ENCODE peak calls at places on chromosomes 1 and 21, in seven cellular contexts. U is CD8-positive, alpha-beta T cell; S is uterus; Q is cardiac muscle cell; L is fibroblast of lung; B is fibroblast of pulmonary artery; I is tibial nerve. K is an unnamed sample.

GRCh38 chr1:198845851-198846250 is 207.0 kb downstream of the PTPRC start:
- DNase-seq in U (no peak), S (no peak), Q (no peak), L (peak), B (no peak), I (no peak), K (no peak)

GRCh38 chr1:201634261-201634660 is 95.3 kb downstream of the NAV1 start:
- DNase-seq in U (no peak), S (no peak), Q (peak), L (peak), B (peak), I (no peak), K (no peak)

GRCh38 chr1:227961651-227962050 is 13.9 kb upstream of the WNT9A start:
- DNase-seq in U (no peak), S (no peak), Q (no peak), L (no peak), B (no peak), I (no peak), K (no peak)

GRCh38 chr1:16430598-16430997 is 6.6 kb downstream of the SPATA21 start:
- DNase-seq in U (no peak), S (no peak), Q (peak), L (no peak), B (peak), I (no peak), K (no peak)

GRCh38 chr1:247375747-247376146 is 40.2 kb upstream of the NLRP3 start:
- DNase-seq in U (no peak), S (no peak), Q (no peak), L (no peak), B (no peak), I (no peak), K (no peak)

GRCh38 chr1:228493141-228494043 is 6.2 kb downstream of the RNF187 start:
- DNase-seq in U (no peak), S (no peak), Q (no peak), L (no peak), B (no peak), I (no peak), K (no peak)

GRCh38 chr1:89363638-89364536 is at the start of gene GBP6:
- DNase-seq in U (no peak), S (no peak), Q (peak), L (peak), B (no peak), I (no peak), K (no peak)

GRCh38 chr1:167197692-167198091 is 23.0 kb upstream of the POU2F1 start:
- DNase-seq in U (no peak), S (no peak), Q (no peak), L (no peak), B (no peak), I (no peak), K (no peak)

GRCh38 chr1:40268211-40268610 is 10.2 kb downstream of the ZMPSTE24 start:
- DNase-seq in U (no peak), S (no peak), Q (no peak), L (no peak), B (no peak), I (no peak), K (no peak)

GRCh38 chr1:97308131-97308530 is 586.5 kb downstream of the PTBP2 start:
- DNase-seq in U (no peak), S (no peak), Q (peak), L (peak), B (peak), I (no peak), K (peak)

GRCh38 chr1:10924030-10924429 is 88.4 kb upstream of the TARDBP start:
- DNase-seq in U (no peak), S (no peak), Q (no peak), L (no peak), B (no peak), I (no peak), K (no peak)

GRCh38 chr21:37536616-37537278 is 170.2 kb downstream of the DYRK1A start:
- DNase-seq in U (no peak), S (no peak), Q (peak), L (no peak), B (peak), I (no peak), K (no peak)

GRCh38 chr1:156128749-156129682 is 14.5 kb downstream of the LMNA start:
- DNase-seq in U (no peak), S (peak), Q (peak), L (peak), B (peak), I (peak), K (peak)

GRCh38 chr1:46520063-46520911 is 30.7 kb downstream of the DMBX1 start:
- DNase-seq in U (no peak), S (no peak), Q (peak), L (peak), B (peak), I (no peak), K (peak)

GRCh38 chr1:232589809-232590741 is 39.9 kb downstream of the SIPA1L2 start:
- DNase-seq in U (no peak), S (no peak), Q (peak), L (no peak), B (peak), I (no peak), K (no peak)

GRCh38 chr1:48415050-48415449 is 57.0 kb downstream of the SPATA6 start:
- DNase-seq in U (no peak), S (no peak), Q (no peak), L (no peak), B (no peak), I (no peak), K (no peak)

GRCh38 chr1:208203848-208204609 is 40.2 kb downstream of the PLXNA2 start:
- DNase-seq in U (no peak), S (no peak), Q (peak), L (peak), B (peak), I (no peak), K (no peak)

GRCh38 chr21:34698270-34699015 is 29.6 kb downstream of the CLIC6 start:
- DNase-seq in U (no peak), S (no peak), Q (no peak), L (peak), B (no peak), I (no peak), K (no peak)

GRCh38 chr1:207461649-207462048 is 7.5 kb downstream of the CR2 start:
- DNase-seq in U (no peak), S (no peak), Q (no peak), L (no peak), B (no peak), I (no peak), K (no peak)

GRCh38 chr1:153697873-153698647 is 19.6 kb downstream of the NPR1 start:
- DNase-seq in U (no peak), S (peak), Q (peak), L (peak), B (peak), I (peak), K (no peak)

GRCh38 chr1:119330062-119330939 is 38.3 kb upstream of the HAO2 start:
- DNase-seq in U (no peak), S (no peak), Q (no peak), L (peak), B (no peak), I (no peak), K (peak)

GRCh38 chr1:119329521-119329920 is 39.1 kb upstream of the HAO2 start:
- DNase-seq in U (no peak), S (no peak), Q (no peak), L (no peak), B (no peak), I (no peak), K (no peak)

GRCh38 chr1:119327066-119327435 is 41.5 kb upstream of the HAO2 start:
- DNase-seq in U (no peak), S (no peak), Q (no peak), L (peak), B (no peak), I (no peak), K (no peak)

GRCh38 chr1:119326251-119326650 is 42.3 kb upstream of the HAO2 start:
- DNase-seq in U (no peak), S (no peak), Q (no peak), L (no peak), B (no peak), I (no peak), K (no peak)

DNA sequence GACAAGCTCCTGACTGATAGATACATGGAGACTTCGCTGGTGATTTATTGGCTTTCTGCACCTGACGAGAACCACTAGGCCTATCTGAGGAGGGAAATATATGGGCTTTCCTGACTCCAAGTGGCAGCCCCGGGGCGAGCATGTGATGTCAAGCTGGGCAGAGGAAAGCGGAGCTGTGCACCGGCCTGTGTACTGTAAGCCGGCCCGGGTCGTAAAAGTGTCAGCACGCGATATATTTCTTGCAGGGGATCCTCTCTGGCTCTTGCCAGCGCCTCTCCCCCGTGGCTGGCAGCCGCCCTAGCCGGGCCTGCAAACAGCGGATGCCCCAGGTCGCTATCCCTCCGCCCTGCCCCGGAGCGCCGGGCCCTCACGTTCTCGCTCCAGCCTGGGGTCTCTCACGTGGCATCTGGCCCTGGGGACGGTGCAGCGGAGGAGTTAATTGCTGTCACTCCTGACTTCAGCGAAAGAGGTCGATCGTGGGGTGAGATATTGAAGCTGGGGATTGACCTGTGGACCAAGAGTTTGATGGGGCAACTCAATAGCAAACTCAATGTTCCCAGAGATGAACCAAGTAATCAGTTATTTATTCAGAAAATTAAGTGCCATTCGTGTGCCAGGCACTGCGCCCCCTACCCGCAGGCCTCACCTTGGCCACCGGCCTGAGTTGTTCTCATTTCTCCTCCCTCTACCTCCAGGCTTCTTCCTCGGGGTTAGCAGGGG is 41.0 kb upstream of the HAO2 start:
- DNase-seq in U (peak), S (peak), Q (peak), L (peak), B (peak), I (no peak), K (peak)
- TF ChIP-seq CTCF in U (peak), S (no peak), Q (peak), L (peak), B (peak), I (peak), K (peak)

GRCh38 chr1:67399594-67399993 is 30.6 kb downstream of the SERBP1 start:
- DNase-seq in U (no peak), S (no peak), Q (no peak), L (no peak), B (no peak), I (no peak), K (no peak)

GRCh38 chr1:67404212-67404620 is 26.0 kb downstream of the SERBP1 start:
- DNase-seq in U (no peak), S (no peak), Q (no peak), L (peak), B (peak), I (no peak), K (no peak)

GRCh38 chr1:67405473-67406245 is 24.5 kb downstream of the SERBP1 start:
- DNase-seq in U (no peak), S (no peak), Q (no peak), L (no peak), B (no peak), I (no peak), K (no peak)

GRCh38 chr1:67401443-67401842 is 28.8 kb downstream of the SERBP1 start:
- DNase-seq in U (no peak), S (no peak), Q (no peak), L (no peak), B (no peak), I (no peak), K (no peak)
- H3K4me3 ChIP-seq in U (no peak), S (no peak), Q (no peak), L (no peak), B (no peak), I (no peak), K (no peak)

DNA sequence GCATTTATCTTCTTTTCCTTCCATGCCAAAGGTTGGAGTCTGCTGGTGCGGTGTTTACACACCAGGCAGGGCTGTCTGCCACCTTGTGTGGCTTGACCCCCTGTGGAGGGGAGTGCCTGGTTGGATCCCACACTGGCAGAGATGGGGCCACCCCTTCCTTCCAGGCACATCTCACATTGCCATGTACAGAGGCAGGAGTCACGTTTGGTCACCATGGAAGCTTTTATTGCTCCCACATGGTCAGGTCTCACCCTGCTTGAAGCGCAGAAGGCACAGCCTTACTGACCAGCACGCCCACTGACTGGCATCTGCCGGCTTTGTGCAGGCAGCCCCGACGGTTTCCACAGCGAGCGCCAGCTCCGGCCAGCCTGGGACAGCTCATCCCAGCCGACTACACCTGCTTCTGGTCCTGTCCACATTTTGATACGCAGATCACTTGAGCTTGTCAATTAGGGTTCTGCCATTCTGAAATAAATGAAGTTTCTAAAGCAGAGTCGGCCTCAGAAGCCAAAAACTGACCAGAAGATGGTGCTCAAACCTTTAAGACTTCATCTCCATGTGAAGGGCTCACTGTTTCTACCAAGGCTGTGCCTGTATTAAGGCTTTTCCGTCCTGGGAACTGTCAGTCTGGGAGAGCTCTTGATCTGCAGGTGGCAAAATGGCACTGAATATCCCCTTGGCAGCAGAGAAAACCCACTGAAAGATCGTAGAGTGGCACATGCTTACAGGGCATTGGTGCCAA is 35.6 kb upstream of the EPHA8 start:
- DNase-seq in U (no peak), S (no peak), Q (peak), L (no peak), B (peak), I (no peak), K (no peak)
- TF ChIP-seq CTCF in U (no peak), S (peak), Q (no peak), L (peak), B (no peak), I (no peak), K (peak)

GRCh38 chr1:43121251-43121650 is 50.8 kb downstream of the EBNA1BP2 start:
- DNase-seq in U (no peak), S (no peak), Q (no peak), L (no peak), B (no peak), I (no peak), K (no peak)
- H3K4me3 ChIP-seq in U (no peak), S (no peak), Q (peak), L (no peak), B (no peak), I (no peak), K (no peak)

DNA sequence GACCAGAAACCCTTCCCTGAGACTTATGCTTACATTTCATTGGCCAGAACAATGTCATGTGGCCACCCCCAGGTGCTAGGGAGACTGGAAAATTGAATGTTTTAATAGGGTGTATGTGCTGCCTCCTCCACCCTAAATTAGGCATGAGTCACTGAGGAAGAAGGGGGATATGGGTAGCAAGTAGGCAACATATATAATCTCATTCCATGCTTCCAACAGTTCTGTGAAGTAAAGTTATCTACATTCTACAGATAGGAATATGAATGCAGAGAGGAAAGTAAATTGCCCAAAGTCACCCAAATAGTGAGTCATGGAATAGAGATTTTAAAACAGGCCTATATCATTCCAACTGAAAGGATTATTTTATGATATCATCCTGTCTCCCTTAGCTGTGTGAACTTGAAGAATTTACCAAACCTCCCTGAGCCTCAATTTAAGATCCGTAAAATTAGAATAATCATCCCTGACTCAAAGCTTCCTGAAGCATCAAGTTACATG is 168.6 kb upstream of the FGGY start:
- DNase-seq in U (no peak), S (no peak), Q (peak), L (peak), B (peak), I (no peak), K (peak)
- TF ChIP-seq CTCF in U (no peak), S (no peak), Q (no peak), L (no peak), B (no peak), I (no peak), K (no peak)

K was measured in AG09309.